ENCODE peak calls at places on chromosomes 6 and 20, in five cellular contexts. One of them, this sample, is unnamed.

GRCh38 chr20:19742974-19743649 is 14.9 kb upstream of the RIN2 start:
- DNase-seq in neural progenitor cell: no peak
- DNase-seq in right atrium auricular region: no peak
- DNase-seq in NCI-H345: no peak
- DNase-seq in amniotic stem cell: no peak
- DNase-seq in this sample: no peak

GRCh38 chr6:129863664-129864063 is 2.5 kb upstream of the TMEM244 start:
- DNase-seq in neural progenitor cell: no peak
- DNase-seq in right atrium auricular region: no peak
- DNase-seq in NCI-H345: no peak
- DNase-seq in amniotic stem cell: no peak
- DNase-seq in this sample: no peak

GRCh38 chr6:170209354-170210025 is 81.4 kb downstream of the DLL1 start:
- DNase-seq in neural progenitor cell: no peak
- DNase-seq in right atrium auricular region: peak; percentile 32
- DNase-seq in NCI-H345: no peak
- DNase-seq in amniotic stem cell: no peak
- DNase-seq in this sample: no peak

GRCh38 chr6:95280690-95281273 is 296.6 kb upstream of the MANEA start:
- DNase-seq in neural progenitor cell: peak; percentile 79
- DNase-seq in right atrium auricular region: no peak
- DNase-seq in NCI-H345: peak; percentile 29
- DNase-seq in amniotic stem cell: no peak
- DNase-seq in this sample: no peak

GRCh38 chr6:76275746-76276145 is 203.3 kb upstream of the IMPG1 start:
- DNase-seq in neural progenitor cell: peak; percentile 29
- DNase-seq in right atrium auricular region: no peak
- DNase-seq in NCI-H345: no peak
- DNase-seq in amniotic stem cell: no peak
- DNase-seq in this sample: peak; percentile 5

GRCh38 chr6:152232494-152233151 is 404.5 kb downstream of the SYNE1 start:
- DNase-seq in neural progenitor cell: no peak
- DNase-seq in right atrium auricular region: no peak
- DNase-seq in NCI-H345: no peak
- DNase-seq in amniotic stem cell: no peak
- DNase-seq in this sample: no peak

GRCh38 chr20:46592580-46593362 is 42.3 kb upstream of the OCSTAMP start:
- DNase-seq in neural progenitor cell: no peak
- DNase-seq in right atrium auricular region: no peak
- DNase-seq in NCI-H345: no peak
- DNase-seq in amniotic stem cell: no peak
- DNase-seq in this sample: peak; percentile 69

GRCh38 chr20:61704661-61705060 is 361.0 kb downstream of the TAF4 start:
- DNase-seq in neural progenitor cell: no peak
- DNase-seq in right atrium auricular region: no peak
- DNase-seq in NCI-H345: no peak
- DNase-seq in amniotic stem cell: no peak
- DNase-seq in this sample: no peak

GRCh38 chr6:44202972-44203750 is 13.6 kb upstream of the MYMX start:
- DNase-seq in neural progenitor cell: no peak
- DNase-seq in right atrium auricular region: no peak
- DNase-seq in NCI-H345: no peak
- DNase-seq in amniotic stem cell: no peak
- DNase-seq in this sample: no peak

GRCh38 chr20:10508060-10508459 is 73.0 kb downstream of the SLX4IP start:
- DNase-seq in neural progenitor cell: no peak
- DNase-seq in right atrium auricular region: no peak
- DNase-seq in NCI-H345: no peak
- DNase-seq in amniotic stem cell: no peak
- DNase-seq in this sample: no peak

GRCh38 chr20:37344506-37345338 is 1.2 kb upstream of the SRC start:
- DNase-seq in neural progenitor cell: no peak
- DNase-seq in right atrium auricular region: no peak
- DNase-seq in NCI-H345: no peak
- DNase-seq in amniotic stem cell: no peak
- DNase-seq in this sample: peak; percentile 55

GRCh38 chr6:128069180-128069579 is 168.3 kb upstream of the THEMIS start:
- DNase-seq in neural progenitor cell: no peak
- DNase-seq in right atrium auricular region: no peak
- DNase-seq in NCI-H345: no peak
- DNase-seq in amniotic stem cell: peak; percentile 41
- DNase-seq in this sample: no peak

GRCh38 chr20:63657937-63658748 is at the start of gene RTEL1:
- DNase-seq in neural progenitor cell: peak; percentile 95
- DNase-seq in right atrium auricular region: peak; percentile 94
- DNase-seq in NCI-H345: peak; percentile 92
- DNase-seq in amniotic stem cell: peak; percentile 80
- DNase-seq in this sample: peak; percentile 99

GRCh38 chr6:170449231-170449630 is 103.9 kb downstream of the PSMB1 start:
- DNase-seq in neural progenitor cell: no peak
- DNase-seq in right atrium auricular region: no peak
- DNase-seq in NCI-H345: no peak
- DNase-seq in amniotic stem cell: no peak
- DNase-seq in this sample: no peak

GRCh38 chr20:17140894-17141293 is 85.9 kb upstream of the PCSK2 start:
- DNase-seq in neural progenitor cell: no peak
- DNase-seq in right atrium auricular region: no peak
- DNase-seq in NCI-H345: no peak
- DNase-seq in amniotic stem cell: no peak
- DNase-seq in this sample: no peak

GRCh38 chr6:21392177-21392576 is 201.4 kb upstream of the SOX4 start:
- DNase-seq in neural progenitor cell: no peak
- DNase-seq in right atrium auricular region: no peak
- DNase-seq in NCI-H345: no peak
- DNase-seq in amniotic stem cell: no peak
- DNase-seq in this sample: no peak

GRCh38 chr20:3923818-3924217 is 34.6 kb downstream of the PANK2 start:
- DNase-seq in neural progenitor cell: no peak
- DNase-seq in right atrium auricular region: no peak
- DNase-seq in NCI-H345: no peak
- DNase-seq in amniotic stem cell: no peak
- DNase-seq in this sample: no peak

GRCh38 chr6:4441981-4442434 is 306.6 kb upstream of the ECI2 start:
- DNase-seq in neural progenitor cell: no peak
- DNase-seq in right atrium auricular region: no peak
- DNase-seq in NCI-H345: no peak
- DNase-seq in amniotic stem cell: no peak
- DNase-seq in this sample: no peak

GRCh38 chr6:124459268-124459667 is 503.0 kb upstream of the RNF217 start:
- DNase-seq in neural progenitor cell: no peak
- DNase-seq in right atrium auricular region: no peak
- DNase-seq in NCI-H345: no peak
- DNase-seq in amniotic stem cell: no peak
- DNase-seq in this sample: no peak

GRCh38 chr20:51496964-51497363 is 45.6 kb downstream of the NFATC2 start:
- DNase-seq in neural progenitor cell: no peak
- DNase-seq in right atrium auricular region: no peak
- DNase-seq in NCI-H345: no peak
- DNase-seq in amniotic stem cell: no peak
- DNase-seq in this sample: no peak

GRCh38 chr6:151317206-151317994 is 74.0 kb downstream of the ZBTB2 start:
- DNase-seq in neural progenitor cell: no peak
- DNase-seq in right atrium auricular region: no peak
- DNase-seq in NCI-H345: no peak
- DNase-seq in amniotic stem cell: peak; percentile 25
- DNase-seq in this sample: no peak

GRCh38 chr6:6407061-6407723 is 86.7 kb upstream of the F13A1 start:
- DNase-seq in neural progenitor cell: no peak
- DNase-seq in right atrium auricular region: no peak
- DNase-seq in NCI-H345: no peak
- DNase-seq in amniotic stem cell: no peak
- DNase-seq in this sample: no peak

GRCh38 chr20:9966966-9967365 is 67.8 kb upstream of the ANKEF1 start:
- DNase-seq in neural progenitor cell: peak; percentile 4
- DNase-seq in right atrium auricular region: no peak
- DNase-seq in NCI-H345: no peak
- DNase-seq in amniotic stem cell: no peak
- DNase-seq in this sample: peak; percentile 26

GRCh38 chr6:95686272-95686671 is 108.9 kb downstream of the MANEA start:
- DNase-seq in neural progenitor cell: no peak
- DNase-seq in right atrium auricular region: no peak
- DNase-seq in NCI-H345: no peak
- DNase-seq in amniotic stem cell: no peak
- DNase-seq in this sample: no peak

GRCh38 chr20:49122920-49123319 is 65.2 kb downstream of the STAU1 start:
- DNase-seq in neural progenitor cell: no peak
- DNase-seq in right atrium auricular region: no peak
- DNase-seq in NCI-H345: no peak
- DNase-seq in amniotic stem cell: no peak
- DNase-seq in this sample: no peak

GRCh38 chr20:40781979-40782378 is 92.9 kb upstream of the MAFB start:
- DNase-seq in neural progenitor cell: no peak
- DNase-seq in right atrium auricular region: no peak
- DNase-seq in NCI-H345: no peak
- DNase-seq in amniotic stem cell: no peak
- DNase-seq in this sample: no peak

GRCh38 chr6:95325858-95326257 is 251.5 kb upstream of the MANEA start:
- DNase-seq in neural progenitor cell: no peak
- DNase-seq in right atrium auricular region: no peak
- DNase-seq in NCI-H345: no peak
- DNase-seq in amniotic stem cell: no peak
- DNase-seq in this sample: no peak

GRCh38 chr6:89828988-89829590 is 591 bp upstream of the CASP8AP2 start:
- DNase-seq in neural progenitor cell: peak; percentile 9
- DNase-seq in right atrium auricular region: no peak
- DNase-seq in NCI-H345: peak; percentile 49
- DNase-seq in amniotic stem cell: no peak
- DNase-seq in this sample: peak; percentile 57

GRCh38 chr6:144315226-144315980 is 30.3 kb downstream of the UTRN start:
- DNase-seq in neural progenitor cell: no peak
- DNase-seq in right atrium auricular region: no peak
- DNase-seq in NCI-H345: no peak
- DNase-seq in amniotic stem cell: no peak
- DNase-seq in this sample: no peak

GRCh38 chr6:33894438-33894837 is 90.6 kb upstream of the MLN start:
- DNase-seq in neural progenitor cell: no peak
- DNase-seq in right atrium auricular region: no peak
- DNase-seq in NCI-H345: no peak
- DNase-seq in amniotic stem cell: no peak
- DNase-seq in this sample: no peak

GRCh38 chr6:101268541-101268940 is 125.0 kb upstream of the GRIK2 start:
- DNase-seq in neural progenitor cell: no peak
- DNase-seq in right atrium auricular region: no peak
- DNase-seq in NCI-H345: no peak
- DNase-seq in amniotic stem cell: no peak
- DNase-seq in this sample: no peak

This sample was measured in H7.